ENCODE peak calls at places on chromosomes 13 and 19, in nine cellular contexts. One of them, this sample, is unnamed.
A peak's percentile ranks its signal among the peaks of the same experiment; 100 is the strongest.

GRCh38 chr13:113849981-113850721 is 13.7 kb downstream of the GAS6 start:
- DNase-seq in A673: no peak
- DNase-seq in heart right ventricle: no peak
- DNase-seq in CD4-positive, alpha-beta T cell: no peak
- DNase-seq in vagina: no peak
- DNase-seq in H1: no peak
- DNase-seq in sigmoid colon: no peak
- DNase-seq in thoracic aorta: no peak
- DNase-seq in GM23248: no peak
- DNase-seq in this sample: no peak

GRCh38 chr13:101785858-101786257 is 333.4 kb downstream of the ITGBL1 start:
- DNase-seq in sigmoid colon: no peak
- DNase-seq in CD4-positive, alpha-beta T cell: no peak
- DNase-seq in vagina: no peak
- DNase-seq in A673: peak; percentile 58
- DNase-seq in GM23248: peak; percentile 38
- DNase-seq in H1: peak; percentile 47
- DNase-seq in thoracic aorta: no peak
- DNase-seq in heart right ventricle: peak; percentile 14
- DNase-seq in this sample: no peak

GRCh38 chr19:48221628-48222027 is 34.1 kb downstream of the CARD8 start:
- DNase-seq in GM23248: no peak
- DNase-seq in A673: no peak
- DNase-seq in H1: no peak
- DNase-seq in thoracic aorta: no peak
- DNase-seq in sigmoid colon: no peak
- DNase-seq in heart right ventricle: no peak
- DNase-seq in vagina: no peak
- DNase-seq in CD4-positive, alpha-beta T cell: no peak
- DNase-seq in this sample: no peak

GRCh38 chr13:38781539-38781938 is 94.7 kb downstream of the FREM2 start:
- DNase-seq in A673: no peak
- DNase-seq in thoracic aorta: no peak
- DNase-seq in vagina: no peak
- DNase-seq in H1: no peak
- DNase-seq in GM23248: no peak
- DNase-seq in CD4-positive, alpha-beta T cell: no peak
- DNase-seq in heart right ventricle: no peak
- DNase-seq in sigmoid colon: no peak
- DNase-seq in this sample: no peak

GRCh38 chr19:32692727-32693061 is 1.1 kb downstream of the NUDT19 start:
- DNase-seq in GM23248: peak; percentile 36
- DNase-seq in thoracic aorta: no peak
- DNase-seq in CD4-positive, alpha-beta T cell: no peak
- DNase-seq in sigmoid colon: no peak
- DNase-seq in A673: no peak
- DNase-seq in H1: no peak
- DNase-seq in vagina: no peak
- DNase-seq in heart right ventricle: no peak
- DNase-seq in this sample: no peak

GRCh38 chr19:6238643-6239281 is 41.0 kb downstream of the MLLT1 start:
- DNase-seq in A673: no peak
- DNase-seq in thoracic aorta: no peak
- DNase-seq in sigmoid colon: no peak
- DNase-seq in GM23248: peak; percentile 75
- DNase-seq in heart right ventricle: peak; percentile 67
- DNase-seq in H1: no peak
- DNase-seq in vagina: no peak
- DNase-seq in CD4-positive, alpha-beta T cell: no peak
- DNase-seq in this sample: no peak

GRCh38 chr19:12834418-12834943 is at the start of gene RTBDN:
- DNase-seq in A673: peak; percentile 62
- DNase-seq in vagina: no peak
- DNase-seq in H1: no peak
- DNase-seq in thoracic aorta: no peak
- DNase-seq in sigmoid colon: no peak
- DNase-seq in GM23248: peak; percentile 28
- DNase-seq in CD4-positive, alpha-beta T cell: no peak
- DNase-seq in heart right ventricle: no peak
- DNase-seq in this sample: no peak

GRCh38 chr19:34274827-34275625 is 20.7 kb downstream of the GARRE1 start:
- DNase-seq in H1: no peak
- DNase-seq in CD4-positive, alpha-beta T cell: no peak
- DNase-seq in sigmoid colon: no peak
- DNase-seq in heart right ventricle: no peak
- DNase-seq in vagina: no peak
- DNase-seq in A673: peak; percentile 86
- DNase-seq in thoracic aorta: no peak
- DNase-seq in GM23248: peak; percentile 90
- DNase-seq in this sample: no peak

GRCh38 chr13:36919833-36920611 is at the start of gene SMAD9:
- DNase-seq in CD4-positive, alpha-beta T cell: no peak
- DNase-seq in A673: peak; percentile 85
- DNase-seq in GM23248: peak; percentile 95
- DNase-seq in sigmoid colon: peak; percentile 91
- DNase-seq in H1: peak; percentile 68
- DNase-seq in thoracic aorta: peak; percentile 52
- DNase-seq in vagina: no peak
- DNase-seq in heart right ventricle: peak; percentile 76
- DNase-seq in this sample: peak; percentile 85

GRCh38 chr19:2488942-2489731 is 13.2 kb downstream of the GADD45B start:
- DNase-seq in vagina: no peak
- DNase-seq in sigmoid colon: no peak
- DNase-seq in thoracic aorta: no peak
- DNase-seq in GM23248: peak; percentile 82
- DNase-seq in A673: peak; percentile 62
- DNase-seq in heart right ventricle: peak; percentile 73
- DNase-seq in H1: peak; percentile 74
- DNase-seq in CD4-positive, alpha-beta T cell: no peak
- DNase-seq in this sample: peak; percentile 66

GRCh38 chr19:4914736-4915501 is 5.6 kb downstream of the UHRF1 start:
- DNase-seq in CD4-positive, alpha-beta T cell: peak; percentile 81
- DNase-seq in H1: no peak
- DNase-seq in GM23248: peak; percentile 94
- DNase-seq in heart right ventricle: no peak
- DNase-seq in thoracic aorta: no peak
- DNase-seq in A673: peak; percentile 72
- DNase-seq in vagina: no peak
- DNase-seq in sigmoid colon: no peak
- DNase-seq in this sample: peak; percentile 91

GRCh38 chr19:56253737-56254136 is 18.8 kb upstream of the EDDM13 start:
- DNase-seq in CD4-positive, alpha-beta T cell: no peak
- DNase-seq in vagina: no peak
- DNase-seq in H1: no peak
- DNase-seq in A673: peak; percentile 68
- DNase-seq in sigmoid colon: no peak
- DNase-seq in thoracic aorta: no peak
- DNase-seq in GM23248: peak; percentile 79
- DNase-seq in heart right ventricle: no peak
- DNase-seq in this sample: peak; percentile 10

GRCh38 chr19:45973564-45974338 is at the start of gene NOVA2:
- DNase-seq in heart right ventricle: peak; percentile 83
- DNase-seq in GM23248: peak; percentile 62
- DNase-seq in sigmoid colon: peak; percentile 75
- DNase-seq in thoracic aorta: no peak
- DNase-seq in CD4-positive, alpha-beta T cell: no peak
- DNase-seq in H1: peak; percentile 100
- DNase-seq in A673: peak; percentile 84
- DNase-seq in vagina: no peak
- DNase-seq in this sample: peak; percentile 46

GRCh38 chr13:39496487-39496998 is 106.5 kb downstream of the LHFPL6 start:
- DNase-seq in CD4-positive, alpha-beta T cell: no peak
- DNase-seq in A673: peak; percentile 87
- DNase-seq in sigmoid colon: no peak
- DNase-seq in heart right ventricle: no peak
- DNase-seq in GM23248: no peak
- DNase-seq in H1: no peak
- DNase-seq in thoracic aorta: no peak
- DNase-seq in vagina: no peak
- DNase-seq in this sample: no peak

GRCh38 chr19:10654610-10655456 is 687 bp downstream of the ILF3 start:
- DNase-seq in thoracic aorta: no peak
- DNase-seq in heart right ventricle: peak; percentile 52
- DNase-seq in A673: peak; percentile 79
- DNase-seq in vagina: no peak
- DNase-seq in H1: peak; percentile 89
- DNase-seq in sigmoid colon: peak; percentile 85
- DNase-seq in GM23248: peak; percentile 76
- DNase-seq in CD4-positive, alpha-beta T cell: peak; percentile 42
- DNase-seq in this sample: peak; percentile 38

GRCh38 chr13:23615677-23616076 is 45.5 kb downstream of the TNFRSF19 start:
- DNase-seq in H1: no peak
- DNase-seq in thoracic aorta: no peak
- DNase-seq in vagina: no peak
- DNase-seq in heart right ventricle: no peak
- DNase-seq in GM23248: no peak
- DNase-seq in CD4-positive, alpha-beta T cell: no peak
- DNase-seq in sigmoid colon: no peak
- DNase-seq in A673: peak; percentile 15
- DNase-seq in this sample: no peak

GRCh38 chr13:77511552-77511951 is 24.0 kb upstream of the SCEL start:
- DNase-seq in heart right ventricle: no peak
- DNase-seq in GM23248: no peak
- DNase-seq in A673: no peak
- DNase-seq in CD4-positive, alpha-beta T cell: no peak
- DNase-seq in thoracic aorta: no peak
- DNase-seq in vagina: no peak
- DNase-seq in sigmoid colon: no peak
- DNase-seq in H1: no peak
- DNase-seq in this sample: no peak

GRCh38 chr13:114067381-114067885 is 65.0 kb downstream of the RASA3 start:
- DNase-seq in sigmoid colon: no peak
- DNase-seq in H1: no peak
- DNase-seq in CD4-positive, alpha-beta T cell: no peak
- DNase-seq in thoracic aorta: no peak
- DNase-seq in heart right ventricle: no peak
- DNase-seq in A673: no peak
- DNase-seq in GM23248: peak; percentile 85
- DNase-seq in vagina: no peak
- DNase-seq in this sample: peak; percentile 45

GRCh38 chr19:1210227-1210538 is 4.6 kb downstream of the STK11 start:
- DNase-seq in H1: no peak
- DNase-seq in heart right ventricle: no peak
- DNase-seq in sigmoid colon: no peak
- DNase-seq in vagina: no peak
- DNase-seq in GM23248: no peak
- DNase-seq in thoracic aorta: no peak
- DNase-seq in CD4-positive, alpha-beta T cell: no peak
- DNase-seq in A673: no peak
- DNase-seq in this sample: no peak
- H3K9me3 ChIP-seq in H1: no peaks in the 10 kb centered on the region
- H3K9me3 ChIP-seq in heart right ventricle: no peaks in the 10 kb centered on the region
- H3K9me3 ChIP-seq in sigmoid colon: no peaks in the 10 kb centered on the region
- H3K9me3 ChIP-seq in vagina: no peaks in the 10 kb centered on the region
- H3K9me3 ChIP-seq in GM23248: no peaks in the 10 kb centered on the region
- H3K9me3 ChIP-seq in thoracic aorta: no peaks in the 10 kb centered on the region
- H3K9me3 ChIP-seq in CD4-positive, alpha-beta T cell: no peaks in the 10 kb centered on the region
- H3K9me3 ChIP-seq in A673: no peaks in the 10 kb centered on the region
- H3K9me3 ChIP-seq in this sample: no peaks in the 10 kb centered on the region

GRCh38 chr19:50268046-50268445 is 61.1 kb downstream of the KCNC3 start:
- DNase-seq in H1: no peak
- DNase-seq in heart right ventricle: no peak
- DNase-seq in sigmoid colon: no peak
- DNase-seq in thoracic aorta: no peak
- DNase-seq in CD4-positive, alpha-beta T cell: no peak
- DNase-seq in vagina: no peak
- DNase-seq in GM23248: no peak
- DNase-seq in A673: no peak
- DNase-seq in this sample: no peak
- H3K27me3 ChIP-seq in H1: no peaks in the 10 kb centered on the region
- H3K27me3 ChIP-seq in heart right ventricle: no peaks in the 10 kb centered on the region
- H3K27me3 ChIP-seq in sigmoid colon: peaks cover 25% of the 10 kb centered on the region
- H3K27me3 ChIP-seq in thoracic aorta: no peaks in the 10 kb centered on the region
- H3K27me3 ChIP-seq in CD4-positive, alpha-beta T cell: no peaks in the 10 kb centered on the region
- H3K27me3 ChIP-seq in vagina: no peaks in the 10 kb centered on the region
- H3K27me3 ChIP-seq in GM23248: no peaks in the 10 kb centered on the region
- H3K27me3 ChIP-seq in A673: no peaks in the 10 kb centered on the region
- H3K27me3 ChIP-seq in this sample: no peaks in the 10 kb centered on the region

GRCh38 chr19:30363073-30363472 is 9.1 kb upstream of the ZNF536 start:
- DNase-seq in CD4-positive, alpha-beta T cell: no peak
- DNase-seq in H1: no peak
- DNase-seq in A673: no peak
- DNase-seq in vagina: no peak
- DNase-seq in thoracic aorta: no peak
- DNase-seq in heart right ventricle: no peak
- DNase-seq in GM23248: no peak
- DNase-seq in sigmoid colon: no peak
- DNase-seq in this sample: no peak

GRCh38 chr19:30361107-30361447 is 11.1 kb upstream of the ZNF536 start:
- DNase-seq in A673: no peak
- DNase-seq in thoracic aorta: no peak
- DNase-seq in CD4-positive, alpha-beta T cell: no peak
- DNase-seq in sigmoid colon: no peak
- DNase-seq in H1: no peak
- DNase-seq in vagina: no peak
- DNase-seq in heart right ventricle: no peak
- DNase-seq in GM23248: no peak
- DNase-seq in this sample: no peak

GRCh38 chr19:30362156-30362754 is 9.9 kb upstream of the ZNF536 start:
- DNase-seq in sigmoid colon: no peak
- DNase-seq in CD4-positive, alpha-beta T cell: no peak
- DNase-seq in heart right ventricle: no peak
- DNase-seq in A673: no peak
- DNase-seq in GM23248: peak; percentile 4
- DNase-seq in H1: no peak
- DNase-seq in vagina: no peak
- DNase-seq in thoracic aorta: no peak
- DNase-seq in this sample: peak; percentile 59

GRCh38 chr19:30360378-30361106 is 11.6 kb upstream of the ZNF536 start:
- DNase-seq in vagina: no peak
- DNase-seq in A673: peak; percentile 72
- DNase-seq in GM23248: no peak
- DNase-seq in thoracic aorta: no peak
- DNase-seq in heart right ventricle: no peak
- DNase-seq in CD4-positive, alpha-beta T cell: no peak
- DNase-seq in sigmoid colon: no peak
- DNase-seq in H1: no peak
- DNase-seq in this sample: no peak

GRCh38 chr19:30361721-30362120 is 10.5 kb upstream of the ZNF536 start:
- DNase-seq in vagina: no peak
- DNase-seq in CD4-positive, alpha-beta T cell: no peak
- DNase-seq in GM23248: no peak
- DNase-seq in A673: no peak
- DNase-seq in H1: no peak
- DNase-seq in heart right ventricle: no peak
- DNase-seq in sigmoid colon: no peak
- DNase-seq in thoracic aorta: no peak
- DNase-seq in this sample: no peak
- H3K27ac ChIP-seq in vagina: no peak overlapping the region
- H3K27ac ChIP-seq in CD4-positive, alpha-beta T cell: no peak overlapping the region
- H3K27ac ChIP-seq in GM23248: no peak overlapping the region
- H3K27ac ChIP-seq in A673: no peak overlapping the region
- H3K27ac ChIP-seq in H1: no peak overlapping the region
- H3K27ac ChIP-seq in heart right ventricle: no peak overlapping the region
- H3K27ac ChIP-seq in sigmoid colon: no peak overlapping the region
- H3K27ac ChIP-seq in thoracic aorta: no peak overlapping the region
- H3K27ac ChIP-seq in this sample: no peak overlapping the region

DNA sequence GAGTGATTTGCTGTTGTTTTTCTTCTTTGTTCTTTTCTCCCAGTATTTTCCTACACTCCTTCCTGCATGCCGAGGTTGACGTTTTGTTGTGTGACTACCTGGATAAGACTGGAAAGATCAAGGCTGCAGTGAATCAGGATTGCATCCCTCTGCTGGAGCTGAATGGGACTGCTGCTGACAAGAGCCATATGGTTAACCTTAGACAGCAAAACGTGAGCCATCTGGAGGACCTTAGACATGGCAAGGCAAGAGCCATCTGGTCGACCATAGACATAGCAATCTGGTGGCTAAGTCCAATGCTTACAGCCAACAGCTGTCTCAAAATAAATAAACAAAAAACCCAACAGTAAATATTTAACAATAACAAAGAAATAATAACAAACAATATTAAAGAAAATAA is 42.6 kb upstream of the ZNF91 start:
- DNase-seq in heart right ventricle: no peak
- DNase-seq in thoracic aorta: no peak
- DNase-seq in A673: no peak
- DNase-seq in GM23248: no peak
- DNase-seq in H1: no peak
- DNase-seq in CD4-positive, alpha-beta T cell: no peak
- DNase-seq in vagina: no peak
- DNase-seq in sigmoid colon: no peak
- DNase-seq in this sample: no peak
- H3K9me3 ChIP-seq in heart right ventricle: no peaks in the 10 kb centered on the region
- H3K9me3 ChIP-seq in thoracic aorta: peaks cover 6% of the 10 kb centered on the region
- H3K9me3 ChIP-seq in A673: peaks cover 44% of the 10 kb centered on the region
- H3K9me3 ChIP-seq in GM23248: no peaks in the 10 kb centered on the region
- H3K9me3 ChIP-seq in H1: peaks cover 50% of the 10 kb centered on the region
- H3K9me3 ChIP-seq in CD4-positive, alpha-beta T cell: no peaks in the 10 kb centered on the region
- H3K9me3 ChIP-seq in vagina: no peaks in the 10 kb centered on the region
- H3K9me3 ChIP-seq in sigmoid colon: peaks cover 9% of the 10 kb centered on the region
- H3K9me3 ChIP-seq in this sample: peaks cover 4% of the 10 kb centered on the region